ENCODE peak calls at places on chromosomes 3 and 15, in nine cellular contexts. R, X, J, D, E, F, W, Q and G are unnamed samples.

GRCh38 chr3:45688194-45688881 is 858 bp upstream of the SACM1L start:
- DNase-seq in R (peak; percentile 41), X (peak; percentile 44), J (no peak), D (no peak), E (no peak), F (no peak), W (no peak), Q (peak; percentile 62), G (peak; percentile 24)

GRCh38 chr3:100928638-100929428 is 64.4 kb downstream of the ABI3BP start:
- DNase-seq in R (no peak), X (no peak), J (peak; percentile 63), D (peak; percentile 16), E (no peak), F (no peak), W (peak; percentile 88), Q (no peak), G (no peak)

GRCh38 chr3:152472606-152472954 is 203.9 kb downstream of the MBNL1 start:
- DNase-seq in R (no peak), X (no peak), J (no peak), D (no peak), E (no peak), F (no peak), W (no peak), Q (no peak), G (no peak)

GRCh38 chr3:175526609-175527280 is 667.6 kb downstream of the NAALADL2 start:
- DNase-seq in R (no peak), X (no peak), J (peak; percentile 4), D (no peak), E (no peak), F (no peak), W (no peak), Q (no peak), G (no peak)

GRCh38 chr15:35932541-35932940 is 386.6 kb upstream of the DPH6 start:
- DNase-seq in R (no peak), X (no peak), J (no peak), D (no peak), E (no peak), F (no peak), W (no peak), Q (no peak), G (no peak)

GRCh38 chr3:132180337-132180791 is 136.8 kb upstream of the ACP3 start:
- DNase-seq in R (no peak), X (no peak), J (peak; percentile 34), D (peak; percentile 63), E (peak; percentile 12), F (no peak), W (peak; percentile 31), Q (no peak), G (no peak)

GRCh38 chr3:69364354-69364753 is 21.5 kb downstream of the FRMD4B start:
- DNase-seq in R (no peak), X (no peak), J (no peak), D (peak; percentile 91), E (no peak), F (no peak), W (no peak), Q (no peak), G (no peak)

GRCh38 chr3:15271785-15272381 is 60.5 kb downstream of the SH3BP5 start:
- DNase-seq in R (peak; percentile 83), X (no peak), J (no peak), D (no peak), E (peak; percentile 84), F (peak; percentile 59), W (no peak), Q (no peak), G (peak; percentile 71)

GRCh38 chr3:185896565-185896964 is 41.2 kb downstream of the TRA2B start:
- DNase-seq in R (no peak), X (no peak), J (no peak), D (no peak), E (no peak), F (no peak), W (no peak), Q (no peak), G (no peak)

GRCh38 chr3:144636833-144637232 is 665.2 kb downstream of the DIPK2A start:
- DNase-seq in R (no peak), X (no peak), J (no peak), D (no peak), E (no peak), F (no peak), W (no peak), Q (no peak), G (no peak)
- TF ChIP-seq CTCF in R (no peak), X (peak; percentile 39), J (no peak), D (no peak), E (peak; percentile 19), F (no peak), W (no peak), Q (no peak), G (no peak)

GRCh38 chr3:10474847-10475246 is 30.5 kb downstream of the ATP2B2 start:
- DNase-seq in R (no peak), X (no peak), J (no peak), D (no peak), E (no peak), F (no peak), W (no peak), Q (no peak), G (no peak)
- TF ChIP-seq CTCF in R (no peak), X (no peak), J (no peak), D (no peak), E (no peak), F (no peak), W (no peak), Q (no peak), G (no peak)

DNA sequence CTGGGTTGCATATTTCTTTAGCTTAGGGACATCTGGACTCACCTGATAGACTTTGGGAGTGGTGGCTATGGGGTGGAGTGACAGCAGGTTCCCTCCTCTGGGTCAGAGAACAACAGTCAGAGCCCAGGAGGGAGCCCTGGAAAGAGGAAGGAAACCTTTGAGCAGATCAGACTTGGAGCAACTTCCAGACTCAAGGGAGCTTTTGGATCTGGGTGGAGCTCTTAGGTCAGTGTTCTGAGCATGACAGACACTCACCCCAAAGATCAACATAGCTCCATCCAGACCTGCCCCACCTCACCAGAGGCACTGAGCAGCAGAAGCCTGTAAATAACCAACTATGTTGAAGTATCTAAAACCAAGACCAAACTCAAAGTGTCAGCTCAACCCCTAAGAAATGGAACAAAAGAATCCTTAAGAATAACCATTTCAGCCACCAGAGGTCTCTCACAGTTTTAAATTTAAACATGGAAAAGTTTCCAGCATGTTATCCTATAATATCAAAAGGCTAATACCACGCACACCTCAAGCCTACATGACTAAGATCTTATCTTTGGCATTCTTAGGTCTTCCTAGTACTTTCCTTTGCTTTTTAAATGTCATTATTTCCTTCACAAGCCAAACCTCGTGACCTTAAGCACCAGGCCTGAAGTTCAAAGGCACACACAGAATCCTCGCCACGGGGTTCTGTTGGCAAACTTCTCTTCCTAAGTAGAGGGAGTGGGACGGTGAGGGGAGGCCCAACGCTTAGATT is 56.4 kb downstream of the UMPS start:
- DNase-seq in R (no peak), X (no peak), J (peak; percentile 52), D (peak; percentile 6), E (no peak), F (no peak), W (no peak), Q (no peak), G (no peak)
- TF ChIP-seq CTCF in R (no peak), X (peak; percentile 53), J (peak; percentile 40), D (peak; percentile 35), E (peak; percentile 16), F (peak; percentile 55), W (peak; percentile 30), Q (peak; percentile 26), G (no peak)

GRCh38 chr3:58288011-58288728 is 17.9 kb upstream of the RPP14 start:
- DNase-seq in R (no peak), X (no peak), J (no peak), D (no peak), E (no peak), F (peak; percentile 30), W (no peak), Q (no peak), G (no peak)
- TF ChIP-seq CTCF in R (no peak), X (peak; percentile 13), J (peak; percentile 9), D (no peak), E (peak; percentile 30), F (no peak), W (no peak), Q (no peak), G (no peak)

GRCh38 chr3:111578867-111579266 is 16.3 kb downstream of the ZBED2 start:
- DNase-seq in R (no peak), X (no peak), J (no peak), D (no peak), E (no peak), F (no peak), W (no peak), Q (no peak), G (no peak)

GRCh38 chr3:111581403-111582113 is 13.6 kb downstream of the ZBED2 start:
- DNase-seq in R (no peak), X (no peak), J (no peak), D (no peak), E (no peak), F (no peak), W (no peak), Q (no peak), G (no peak)

GRCh38 chr3:111577113-111577512 is 18.0 kb downstream of the ZBED2 start:
- DNase-seq in R (no peak), X (no peak), J (no peak), D (no peak), E (no peak), F (no peak), W (no peak), Q (no peak), G (no peak)

GRCh38 chr3:111579495-111579894 is 15.7 kb downstream of the ZBED2 start:
- DNase-seq in R (no peak), X (no peak), J (no peak), D (no peak), E (no peak), F (no peak), W (no peak), Q (no peak), G (no peak)

DNA sequence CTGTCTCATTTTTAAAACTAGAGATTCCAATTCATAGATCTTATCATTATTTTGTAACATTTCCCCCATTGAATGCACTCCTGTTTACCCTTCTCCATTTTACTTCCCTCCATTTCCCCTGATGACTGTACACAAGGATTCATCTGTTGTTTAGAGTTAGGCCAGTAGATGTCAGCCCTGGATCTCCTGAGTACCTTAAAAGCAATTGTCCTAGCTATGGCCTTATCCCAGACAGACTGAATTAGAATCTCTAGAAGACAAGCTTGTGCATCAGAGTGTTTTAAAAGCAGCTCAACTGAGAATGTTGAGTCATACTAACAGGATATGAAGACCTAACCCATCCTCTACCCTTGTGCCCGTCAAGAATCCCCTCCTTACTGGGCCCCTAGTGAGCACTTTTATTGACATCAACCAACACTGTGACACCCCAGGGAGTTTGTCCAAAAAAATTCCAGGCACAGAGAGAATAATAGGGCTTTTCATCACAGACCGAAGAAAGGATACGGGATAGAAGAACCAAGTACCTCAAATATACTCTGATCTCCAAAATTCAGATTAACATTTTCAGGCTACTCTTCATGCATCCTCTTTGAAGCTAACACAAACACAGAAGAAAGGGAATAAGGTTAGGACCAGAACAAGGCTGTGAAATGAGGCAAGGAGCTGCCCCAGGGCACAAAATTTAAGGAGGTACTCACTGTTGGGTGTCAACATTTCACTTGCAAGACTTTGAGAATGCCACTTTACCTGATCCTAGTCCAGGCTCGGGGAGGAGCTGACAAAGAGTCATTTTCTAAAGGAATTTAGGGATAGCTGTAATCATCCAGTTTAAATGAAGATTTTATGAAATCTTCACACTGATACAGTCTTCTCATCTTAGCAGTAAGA is 17.1 kb downstream of the ZBED2 start:
- DNase-seq in R (no peak), X (no peak), J (peak; percentile 76), D (peak; percentile 80), E (peak; percentile 35), F (no peak), W (peak; percentile 71), Q (no peak), G (no peak)
- TF ChIP-seq CTCF in R (no peak), X (no peak), J (peak; percentile 72), D (peak; percentile 85), E (peak; percentile 58), F (peak; percentile 24), W (peak; percentile 79), Q (no peak), G (no peak)

GRCh38 chr3:118817748-118818165 is 216.9 kb downstream of the IGSF11 start:
- DNase-seq in R (peak; percentile 35), X (peak; percentile 38), J (peak; percentile 23), D (peak; percentile 42), E (peak; percentile 42), F (peak; percentile 41), W (peak; percentile 17), Q (peak; percentile 51), G (no peak)
- TF ChIP-seq CTCF in R (peak; percentile 83), X (peak; percentile 94), J (peak; percentile 88), D (peak; percentile 86), E (peak; percentile 84), F (peak; percentile 81), W (peak; percentile 77), Q (peak; percentile 86), G (peak; percentile 61)